ENCODE peak calls at places on chromosomes 12 and 14, in ten cellular contexts. One of them, this sample, is unnamed.

GRCh38 chr12:33649992-33650391 is 210.4 kb upstream of the SYT10 start:
- DNase-seq in tibial nerve: no peak
- DNase-seq in upper lobe of right lung: no peak
- DNase-seq in fibroblast of pulmonary artery: no peak
- DNase-seq in Panc1: no peak
- DNase-seq in brain microvascular endothelial cell: no peak
- DNase-seq in adrenal gland: no peak
- DNase-seq in spleen: no peak
- DNase-seq in tibial artery: no peak
- DNase-seq in dorsolateral prefrontal cortex: no peak
- DNase-seq in this sample: no peak

GRCh38 chr14:49505026-49505766 is 81.0 kb downstream of the RPS29 start:
- DNase-seq in tibial nerve: no peak
- DNase-seq in upper lobe of right lung: no peak
- DNase-seq in fibroblast of pulmonary artery: no peak
- DNase-seq in Panc1: no peak
- DNase-seq in brain microvascular endothelial cell: no peak
- DNase-seq in adrenal gland: no peak
- DNase-seq in spleen: no peak
- DNase-seq in tibial artery: no peak
- DNase-seq in dorsolateral prefrontal cortex: no peak
- DNase-seq in this sample: no peak

GRCh38 chr14:73467377-73467776 is 9.0 kb upstream of the NUMB start:
- DNase-seq in tibial nerve: no peak
- DNase-seq in upper lobe of right lung: peak
- DNase-seq in fibroblast of pulmonary artery: peak
- DNase-seq in Panc1: no peak
- DNase-seq in brain microvascular endothelial cell: peak
- DNase-seq in adrenal gland: peak
- DNase-seq in spleen: peak
- DNase-seq in tibial artery: no peak
- DNase-seq in dorsolateral prefrontal cortex: no peak
- DNase-seq in this sample: no peak

GRCh38 chr12:79402626-79403025 is 288.1 kb downstream of the PAWR start:
- DNase-seq in tibial nerve: no peak
- DNase-seq in upper lobe of right lung: no peak
- DNase-seq in fibroblast of pulmonary artery: no peak
- DNase-seq in Panc1: no peak
- DNase-seq in brain microvascular endothelial cell: peak
- DNase-seq in adrenal gland: no peak
- DNase-seq in spleen: no peak
- DNase-seq in tibial artery: no peak
- DNase-seq in dorsolateral prefrontal cortex: no peak
- DNase-seq in this sample: no peak

GRCh38 chr12:92604786-92605185 is 98.0 kb upstream of the PLEKHG7 start:
- DNase-seq in tibial nerve: no peak
- DNase-seq in upper lobe of right lung: no peak
- DNase-seq in fibroblast of pulmonary artery: no peak
- DNase-seq in Panc1: no peak
- DNase-seq in brain microvascular endothelial cell: no peak
- DNase-seq in adrenal gland: no peak
- DNase-seq in spleen: no peak
- DNase-seq in tibial artery: no peak
- DNase-seq in dorsolateral prefrontal cortex: no peak
- DNase-seq in this sample: no peak

GRCh38 chr14:23285530-23286019 is 357 bp downstream of the HOMEZ start:
- DNase-seq in tibial nerve: no peak
- DNase-seq in upper lobe of right lung: peak
- DNase-seq in fibroblast of pulmonary artery: no peak
- DNase-seq in Panc1: no peak
- DNase-seq in brain microvascular endothelial cell: no peak
- DNase-seq in adrenal gland: no peak
- DNase-seq in spleen: no peak
- DNase-seq in tibial artery: no peak
- DNase-seq in dorsolateral prefrontal cortex: no peak
- DNase-seq in this sample: peak

GRCh38 chr12:29427964-29428363 is 47.0 kb upstream of the ERGIC2 start:
- DNase-seq in tibial nerve: no peak
- DNase-seq in upper lobe of right lung: no peak
- DNase-seq in fibroblast of pulmonary artery: peak
- DNase-seq in Panc1: no peak
- DNase-seq in brain microvascular endothelial cell: no peak
- DNase-seq in adrenal gland: no peak
- DNase-seq in spleen: no peak
- DNase-seq in tibial artery: no peak
- DNase-seq in dorsolateral prefrontal cortex: no peak
- DNase-seq in this sample: no peak

GRCh38 chr12:121224591-121224990 is 14.7 kb downstream of the P2RX4 start:
- DNase-seq in tibial nerve: no peak
- DNase-seq in upper lobe of right lung: no peak
- DNase-seq in fibroblast of pulmonary artery: no peak
- DNase-seq in Panc1: no peak
- DNase-seq in brain microvascular endothelial cell: no peak
- DNase-seq in adrenal gland: no peak
- DNase-seq in spleen: no peak
- DNase-seq in tibial artery: no peak
- DNase-seq in dorsolateral prefrontal cortex: no peak
- DNase-seq in this sample: no peak

GRCh38 chr12:48002773-48003218 is 1.5 kb downstream of the COL2A1 start:
- DNase-seq in tibial nerve: no peak
- DNase-seq in upper lobe of right lung: no peak
- DNase-seq in fibroblast of pulmonary artery: peak
- DNase-seq in Panc1: no peak
- DNase-seq in brain microvascular endothelial cell: no peak
- DNase-seq in adrenal gland: no peak
- DNase-seq in spleen: no peak
- DNase-seq in tibial artery: no peak
- DNase-seq in dorsolateral prefrontal cortex: no peak
- DNase-seq in this sample: peak

GRCh38 chr14:50926851-50927386 is 17.4 kb downstream of the PYGL start:
- DNase-seq in tibial nerve: peak
- DNase-seq in upper lobe of right lung: no peak
- DNase-seq in fibroblast of pulmonary artery: peak
- DNase-seq in Panc1: no peak
- DNase-seq in brain microvascular endothelial cell: no peak
- DNase-seq in adrenal gland: no peak
- DNase-seq in spleen: no peak
- DNase-seq in tibial artery: no peak
- DNase-seq in dorsolateral prefrontal cortex: no peak
- DNase-seq in this sample: no peak

GRCh38 chr12:9064815-9065606 is 50.7 kb downstream of the A2M start:
- DNase-seq in tibial nerve: peak
- DNase-seq in upper lobe of right lung: peak
- DNase-seq in fibroblast of pulmonary artery: peak
- DNase-seq in Panc1: no peak
- DNase-seq in brain microvascular endothelial cell: peak
- DNase-seq in adrenal gland: peak
- DNase-seq in spleen: peak
- DNase-seq in tibial artery: peak
- DNase-seq in dorsolateral prefrontal cortex: peak
- DNase-seq in this sample: peak

GRCh38 chr12:58593557-58594304 is 326.6 kb downstream of the LRIG3 start:
- DNase-seq in tibial nerve: no peak
- DNase-seq in upper lobe of right lung: no peak
- DNase-seq in fibroblast of pulmonary artery: no peak
- DNase-seq in Panc1: no peak
- DNase-seq in brain microvascular endothelial cell: no peak
- DNase-seq in adrenal gland: no peak
- DNase-seq in spleen: no peak
- DNase-seq in tibial artery: no peak
- DNase-seq in dorsolateral prefrontal cortex: no peak
- DNase-seq in this sample: peak

GRCh38 chr12:76284816-76285750 is 63.1 kb downstream of the BBS10 start:
- DNase-seq in tibial nerve: no peak
- DNase-seq in upper lobe of right lung: no peak
- DNase-seq in fibroblast of pulmonary artery: no peak
- DNase-seq in Panc1: no peak
- DNase-seq in brain microvascular endothelial cell: peak
- DNase-seq in adrenal gland: no peak
- DNase-seq in spleen: no peak
- DNase-seq in tibial artery: no peak
- DNase-seq in dorsolateral prefrontal cortex: no peak
- DNase-seq in this sample: peak
- H3K4me3 ChIP-seq in tibial nerve: no peak
- H3K4me3 ChIP-seq in upper lobe of right lung: no peak
- H3K4me3 ChIP-seq in fibroblast of pulmonary artery: no peak
- H3K4me3 ChIP-seq in Panc1: no peak
- H3K4me3 ChIP-seq in brain microvascular endothelial cell: no peak
- H3K4me3 ChIP-seq in adrenal gland: no peak
- H3K4me3 ChIP-seq in spleen: no peak
- H3K4me3 ChIP-seq in tibial artery: no peak
- H3K4me3 ChIP-seq in dorsolateral prefrontal cortex: no peak
- H3K4me3 ChIP-seq in this sample: no peak

DNA sequence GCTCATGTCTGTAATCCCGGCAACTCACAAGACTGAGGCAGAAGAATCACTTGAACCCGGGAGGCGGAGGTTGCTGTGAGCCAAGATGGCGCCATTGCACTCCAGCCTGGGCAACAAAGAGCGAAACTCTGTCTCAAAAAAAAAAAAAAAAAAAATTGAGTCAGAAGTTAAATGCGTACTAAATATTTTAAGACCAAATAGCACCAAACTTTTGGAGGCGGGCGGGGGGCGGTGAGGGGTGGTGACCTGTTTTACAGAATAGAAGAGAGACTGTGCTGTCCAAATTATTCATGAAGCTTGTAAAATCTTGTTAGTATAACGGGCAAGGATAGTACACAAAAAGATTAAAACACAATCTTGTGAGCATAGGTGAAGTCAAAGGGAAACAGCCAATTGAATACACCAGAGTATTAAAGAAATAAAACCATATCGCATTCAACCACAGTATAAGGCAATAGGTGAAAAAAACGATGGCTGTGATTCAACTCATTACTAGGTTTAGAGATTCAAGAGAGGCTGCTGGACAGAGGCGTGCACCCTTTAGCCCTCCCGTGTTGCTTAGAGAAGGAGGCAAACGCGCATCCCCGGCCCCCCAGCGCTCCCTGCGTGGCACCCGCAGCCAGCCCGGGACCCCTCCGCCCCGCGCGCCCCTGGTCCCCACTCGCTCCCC is 571 bp downstream of the ZNF891 start:
- DNase-seq in tibial nerve: no peak
- DNase-seq in upper lobe of right lung: no peak
- DNase-seq in fibroblast of pulmonary artery: peak
- DNase-seq in Panc1: no peak
- DNase-seq in brain microvascular endothelial cell: no peak
- DNase-seq in adrenal gland: peak
- DNase-seq in spleen: peak
- DNase-seq in tibial artery: no peak
- DNase-seq in dorsolateral prefrontal cortex: no peak
- DNase-seq in this sample: no peak
- TF ChIP-seq CTCF in tibial nerve: no peak
- TF ChIP-seq CTCF in upper lobe of right lung: no peak
- TF ChIP-seq CTCF in fibroblast of pulmonary artery: no peak
- TF ChIP-seq CTCF in Panc1: no peak
- TF ChIP-seq CTCF in brain microvascular endothelial cell: no peak
- TF ChIP-seq CTCF in adrenal gland: no peak
- TF ChIP-seq CTCF in spleen: no peak
- TF ChIP-seq CTCF in tibial artery: no peak
- TF ChIP-seq CTCF in dorsolateral prefrontal cortex: no peak
- TF ChIP-seq CTCF in this sample: no peak

GRCh38 chr12:64618953-64619590 is 8.8 kb downstream of the RASSF3 start:
- DNase-seq in tibial nerve: no peak
- DNase-seq in upper lobe of right lung: no peak
- DNase-seq in fibroblast of pulmonary artery: peak
- DNase-seq in Panc1: no peak
- DNase-seq in brain microvascular endothelial cell: peak
- DNase-seq in adrenal gland: no peak
- DNase-seq in spleen: no peak
- DNase-seq in tibial artery: no peak
- DNase-seq in dorsolateral prefrontal cortex: no peak
- DNase-seq in this sample: peak

GRCh38 chr12:64625243-64626077 is 15.2 kb downstream of the RASSF3 start:
- DNase-seq in tibial nerve: peak
- DNase-seq in upper lobe of right lung: peak
- DNase-seq in fibroblast of pulmonary artery: peak
- DNase-seq in Panc1: peak
- DNase-seq in brain microvascular endothelial cell: peak
- DNase-seq in adrenal gland: peak
- DNase-seq in spleen: no peak
- DNase-seq in tibial artery: peak
- DNase-seq in dorsolateral prefrontal cortex: no peak
- DNase-seq in this sample: peak

GRCh38 chr12:64624035-64624434 is 13.7 kb downstream of the RASSF3 start:
- DNase-seq in tibial nerve: no peak
- DNase-seq in upper lobe of right lung: no peak
- DNase-seq in fibroblast of pulmonary artery: no peak
- DNase-seq in Panc1: no peak
- DNase-seq in brain microvascular endothelial cell: no peak
- DNase-seq in adrenal gland: no peak
- DNase-seq in spleen: no peak
- DNase-seq in tibial artery: no peak
- DNase-seq in dorsolateral prefrontal cortex: no peak
- DNase-seq in this sample: no peak

GRCh38 chr12:64616221-64616620 is 5.9 kb downstream of the RASSF3 start:
- DNase-seq in tibial nerve: no peak
- DNase-seq in upper lobe of right lung: no peak
- DNase-seq in fibroblast of pulmonary artery: peak
- DNase-seq in Panc1: no peak
- DNase-seq in brain microvascular endothelial cell: no peak
- DNase-seq in adrenal gland: no peak
- DNase-seq in spleen: no peak
- DNase-seq in tibial artery: no peak
- DNase-seq in dorsolateral prefrontal cortex: no peak
- DNase-seq in this sample: no peak

DNA sequence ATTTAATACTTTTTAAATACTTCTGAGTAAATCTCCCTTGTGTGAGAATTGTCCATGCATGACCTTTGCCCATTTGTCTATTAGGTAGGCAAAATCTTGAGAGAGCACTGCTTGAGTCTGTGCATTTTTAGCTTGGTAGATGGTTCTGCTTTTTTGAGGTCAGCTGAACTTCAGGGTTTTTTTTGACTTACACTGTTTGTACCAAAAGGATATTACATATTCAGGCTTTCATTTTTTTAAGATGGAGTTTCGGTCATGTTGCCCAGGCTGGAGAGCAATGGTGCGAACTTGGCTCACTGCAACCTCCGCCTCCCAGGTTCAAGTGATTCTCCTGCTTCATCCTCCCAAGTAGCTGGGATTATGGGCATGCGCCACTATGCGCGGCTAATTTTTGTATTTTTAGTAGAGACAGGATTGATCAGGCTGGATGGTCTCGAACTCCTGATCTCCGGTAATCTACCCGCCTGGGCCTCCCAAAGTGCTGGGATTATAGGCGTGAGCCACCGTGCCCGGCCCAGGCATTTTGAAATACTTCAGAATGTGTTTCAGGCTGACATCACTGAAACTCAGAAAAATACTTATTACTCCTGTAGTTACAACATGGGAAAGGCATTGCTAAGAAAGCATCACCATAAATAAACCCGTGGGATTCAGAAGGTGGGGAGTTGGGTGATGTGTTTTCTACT is 11.1 kb downstream of the RASSF3 start:
- DNase-seq in tibial nerve: no peak
- DNase-seq in upper lobe of right lung: no peak
- DNase-seq in fibroblast of pulmonary artery: peak
- DNase-seq in Panc1: no peak
- DNase-seq in brain microvascular endothelial cell: peak
- DNase-seq in adrenal gland: no peak
- DNase-seq in spleen: no peak
- DNase-seq in tibial artery: peak
- DNase-seq in dorsolateral prefrontal cortex: no peak
- DNase-seq in this sample: no peak
- H3K4me3 ChIP-seq in tibial nerve: no peak
- H3K4me3 ChIP-seq in upper lobe of right lung: no peak
- H3K4me3 ChIP-seq in fibroblast of pulmonary artery: no peak
- H3K4me3 ChIP-seq in Panc1: no peak
- H3K4me3 ChIP-seq in brain microvascular endothelial cell: no peak
- H3K4me3 ChIP-seq in adrenal gland: no peak
- H3K4me3 ChIP-seq in spleen: no peak
- H3K4me3 ChIP-seq in tibial artery: no peak
- H3K4me3 ChIP-seq in dorsolateral prefrontal cortex: no peak
- H3K4me3 ChIP-seq in this sample: no peak

GRCh38 chr12:65278576-65279386 is at the start of gene MSRB3:
- DNase-seq in tibial nerve: peak
- DNase-seq in upper lobe of right lung: peak
- DNase-seq in fibroblast of pulmonary artery: peak
- DNase-seq in Panc1: no peak
- DNase-seq in brain microvascular endothelial cell: peak
- DNase-seq in adrenal gland: peak
- DNase-seq in spleen: peak
- DNase-seq in tibial artery: peak
- DNase-seq in dorsolateral prefrontal cortex: peak
- DNase-seq in this sample: peak
- TF ChIP-seq CTCF in tibial nerve: no peak
- TF ChIP-seq CTCF in upper lobe of right lung: peak
- TF ChIP-seq CTCF in fibroblast of pulmonary artery: peak
- TF ChIP-seq CTCF in Panc1: peak
- TF ChIP-seq CTCF in brain microvascular endothelial cell: peak
- TF ChIP-seq CTCF in adrenal gland: no peak
- TF ChIP-seq CTCF in spleen: no peak
- TF ChIP-seq CTCF in tibial artery: no peak
- TF ChIP-seq CTCF in dorsolateral prefrontal cortex: no peak
- TF ChIP-seq CTCF in this sample: no peak